ENCODE peak calls at places on chromosome 6, in ten cellular contexts. F is lung; K is heart left ventricle; D is H9; Z is WERI-Rb-1; P is psoas muscle; A is upper lobe of right lung; N is SK-N-SH; B is IMR-90; L is effector memory CD4-positive, alpha-beta T cell. G is an unnamed sample. For H3K27me3, the result is how much of the 10 kb centered on the place peaks cover.

GRCh38 chr6:32973934-32974333 is 5.5 kb downstream of the BRD2 start:
- DNase-seq in F (no peak), K (no peak), D (no peak), Z (no peak), P (no peak), A (no peak), N (peak), B (peak), L (no peak), G (peak)

GRCh38 chr6:43402819-43403218 is 24.5 kb upstream of the ABCC10 start:
- DNase-seq in F (no peak), K (no peak), D (no peak), Z (peak), P (no peak), A (no peak), N (no peak), B (no peak), L (no peak), G (no peak)

GRCh38 chr6:129188795-129189194 is 305.9 kb downstream of the LAMA2 start:
- DNase-seq in F (no peak), K (no peak), D (no peak), Z (no peak), P (no peak), A (no peak), N (no peak), B (no peak), L (no peak), G (no peak)

GRCh38 chr6:35242486-35242885 is 17.0 kb upstream of the ZNF76 start:
- DNase-seq in F (no peak), K (no peak), D (no peak), Z (no peak), P (no peak), A (no peak), N (no peak), B (no peak), L (no peak), G (no peak)

GRCh38 chr6:44237813-44238433 is 9.0 kb upstream of the HSP90AB1 start:
- DNase-seq in F (peak), K (peak), D (peak), Z (peak), P (peak), A (peak), N (peak), B (peak), L (peak), G (peak)

GRCh38 chr6:166512567-166512966 is 73.9 kb downstream of the RAMACL start:
- DNase-seq in F (no peak), K (no peak), D (no peak), Z (peak), P (no peak), A (no peak), N (no peak), B (no peak), L (peak), G (no peak)

GRCh38 chr6:124795879-124796838 is 166.1 kb upstream of the RNF217 start:
- DNase-seq in F (no peak), K (no peak), D (peak), Z (peak), P (no peak), A (no peak), N (no peak), B (peak), L (no peak), G (no peak)

GRCh38 chr6:106162926-106163325 is 76.8 kb downstream of the PRDM1 start:
- DNase-seq in F (no peak), K (no peak), D (no peak), Z (no peak), P (no peak), A (no peak), N (no peak), B (no peak), L (no peak), G (no peak)

GRCh38 chr6:40885139-40885774 is 153.8 kb downstream of the UNC5CL start:
- DNase-seq in F (no peak), K (no peak), D (no peak), Z (no peak), P (no peak), A (no peak), N (no peak), B (no peak), L (no peak), G (no peak)

GRCh38 chr6:170211404-170212025 is 79.4 kb downstream of the DLL1 start:
- DNase-seq in F (peak), K (no peak), D (no peak), Z (no peak), P (no peak), A (no peak), N (peak), B (no peak), L (no peak), G (peak)

GRCh38 chr6:27138837-27139752 is 108.4 kb upstream of the PRSS16 start:
- DNase-seq in F (no peak), K (peak), D (peak), Z (no peak), P (no peak), A (peak), N (peak), B (peak), L (peak), G (no peak)

GRCh38 chr6:1316482-1317220 is 4.8 kb downstream of the FOXQ1 start:
- DNase-seq in F (no peak), K (no peak), D (peak), Z (peak), P (no peak), A (peak), N (peak), B (no peak), L (no peak), G (peak)

GRCh38 chr6:25014806-25015560 is 79.2 kb upstream of the RIPOR2 start:
- DNase-seq in F (no peak), K (no peak), D (no peak), Z (no peak), P (no peak), A (no peak), N (peak), B (peak), L (peak), G (no peak)

GRCh38 chr6:111486921-111487320 is 3.9 kb upstream of the REV3L start:
- DNase-seq in F (no peak), K (no peak), D (no peak), Z (no peak), P (no peak), A (no peak), N (no peak), B (no peak), L (peak), G (no peak)

GRCh38 chr6:111490067-111490466 is 7.0 kb upstream of the REV3L start:
- DNase-seq in F (no peak), K (no peak), D (no peak), Z (no peak), P (no peak), A (no peak), N (no peak), B (no peak), L (no peak), G (no peak)

GRCh38 chr6:111486475-111486874 is 3.5 kb upstream of the REV3L start:
- DNase-seq in F (no peak), K (no peak), D (no peak), Z (no peak), P (no peak), A (no peak), N (no peak), B (no peak), L (no peak), G (no peak)

GRCh38 chr6:111485316-111485715 is 2.3 kb upstream of the REV3L start:
- DNase-seq in F (no peak), K (no peak), D (no peak), Z (no peak), P (no peak), A (no peak), N (no peak), B (peak), L (no peak), G (no peak)

DNA sequence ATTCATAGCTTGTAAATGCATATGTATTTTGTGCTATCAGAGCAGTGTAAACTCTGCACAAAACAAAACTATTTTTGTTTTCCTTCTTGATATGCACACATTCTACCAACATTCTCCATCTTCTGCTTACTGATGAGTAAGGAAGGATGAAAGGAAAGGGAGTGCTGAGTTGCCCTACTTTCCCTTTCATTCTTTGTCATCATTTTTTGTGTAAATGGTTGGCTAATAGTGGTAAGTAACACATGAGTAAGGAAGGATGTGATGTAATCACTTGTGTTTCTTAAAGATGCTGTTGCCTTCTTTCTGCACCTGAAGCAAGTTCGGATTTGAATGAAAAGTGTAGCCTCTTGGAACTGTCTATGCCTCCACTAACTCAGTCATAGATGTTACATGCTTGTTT is 4.6 kb upstream of the REV3L start:
- DNase-seq in F (no peak), K (no peak), D (no peak), Z (no peak), P (no peak), A (no peak), N (no peak), B (peak), L (no peak), G (no peak)
- H3K27ac ChIP-seq in F (no peak), K (peak), D (no peak), Z (no peak), P (peak), A (no peak), N (no peak), B (no peak), L (peak), G (peak)

GRCh38 chr6:39005774-39006173 is 42.8 kb upstream of the GLP1R start:
- DNase-seq in F (no peak), K (no peak), D (no peak), Z (no peak), P (no peak), A (no peak), N (no peak), B (no peak), L (no peak), G (no peak)
- H3K27me3 ChIP-seq in F (under half), K (under half), D (under half), Z (under half), P (under half), A (under half), N (under half), B (under half), L (under half), G (under half)

GRCh38 chr6:13445744-13446115 is 41.7 kb downstream of the GFOD1 start:
- DNase-seq in F (no peak), K (no peak), D (no peak), Z (no peak), P (no peak), A (no peak), N (no peak), B (no peak), L (no peak), G (no peak)
- H3K27ac ChIP-seq in F (peak), K (peak), D (no peak), Z (no peak), P (peak), A (peak), N (no peak), B (peak), L (no peak), G (no peak)

GRCh38 chr6:47112311-47112710 is 70.2 kb upstream of the ADGRF1 start:
- DNase-seq in F (no peak), K (no peak), D (no peak), Z (no peak), P (no peak), A (no peak), N (no peak), B (no peak), L (no peak), G (no peak)

GRCh38 chr6:47111685-47112084 is 69.6 kb upstream of the ADGRF1 start:
- DNase-seq in F (no peak), K (no peak), D (no peak), Z (no peak), P (no peak), A (no peak), N (no peak), B (peak), L (no peak), G (no peak)

GRCh38 chr6:47106216-47106615 is 64.1 kb upstream of the ADGRF1 start:
- DNase-seq in F (no peak), K (no peak), D (no peak), Z (no peak), P (no peak), A (no peak), N (no peak), B (no peak), L (no peak), G (no peak)

GRCh38 chr6:47106721-47107197 is 64.6 kb upstream of the ADGRF1 start:
- DNase-seq in F (no peak), K (no peak), D (peak), Z (no peak), P (no peak), A (no peak), N (no peak), B (no peak), L (no peak), G (no peak)

DNA sequence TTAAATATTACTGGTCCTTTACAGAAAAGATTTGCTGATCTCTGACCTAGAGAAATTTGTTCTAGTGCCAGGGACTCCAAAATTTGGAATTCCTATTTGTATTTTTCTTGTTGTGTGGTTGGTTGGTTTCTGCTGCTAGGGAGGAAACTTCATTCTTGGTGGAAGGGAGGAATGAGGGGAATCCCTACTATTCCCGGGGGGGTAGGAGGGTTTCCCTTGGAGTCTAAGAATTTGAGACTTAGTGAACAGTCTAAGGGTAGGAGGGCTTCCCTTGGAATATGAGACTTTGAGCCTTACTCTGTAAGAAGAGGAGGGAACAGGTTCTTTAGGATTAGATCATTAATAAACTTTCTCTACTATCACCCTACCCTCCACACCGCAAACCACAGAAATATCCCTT is 67.1 kb upstream of the ADGRF1 start:
- DNase-seq in F (no peak), K (no peak), D (no peak), Z (no peak), P (no peak), A (no peak), N (no peak), B (no peak), L (no peak), G (no peak)
- H3K27me3 ChIP-seq in F (under half), K (under half), D (under half), Z (under half), P (under half), A (under half), N (under half), B (under half), L (under half), G (under half)

GRCh38 chr6:80974579-80974978 is 777.9 kb downstream of the TENT5A start:
- DNase-seq in F (no peak), K (no peak), D (peak), Z (no peak), P (no peak), A (no peak), N (no peak), B (no peak), L (no peak), G (no peak)
- H3K27ac ChIP-seq in F (no peak), K (no peak), D (no peak), Z (no peak), P (no peak), A (no peak), N (no peak), B (no peak), L (no peak), G (no peak)

GRCh38 chr6:150145830-150146229 is 3.0 kb downstream of the PPP1R14C start:
- DNase-seq in F (no peak), K (no peak), D (no peak), Z (no peak), P (no peak), A (no peak), N (no peak), B (no peak), L (no peak), G (no peak)
- H3K27me3 ChIP-seq in F (under half), K (under half), D (under half), Z (half or more), P (under half), A (half or more), N (under half), B (half or more), L (under half), G (half or more)